ENCODE peak calls at places on chromosomes 6 and 20, in four cellular contexts. X is HEK293T, I is WTC11, U is HepG2. P is an unnamed sample.

GRCh38 chr20:50273601-50274491 is 83.2 kb downstream of the CEBPB start:
- DNase-seq in X (no peak), I (peak), U (no peak), P (no peak)

GRCh38 chr20:58349586-58349985 is 39.4 kb upstream of the VAPB start:
- DNase-seq in X (peak), I (no peak), U (no peak), P (no peak)

GRCh38 chr20:64102647-64103354 is 4.6 kb downstream of the NPBWR2 start:
- DNase-seq in X (peak), I (peak), U (no peak), P (peak)

GRCh38 chr20:62572980-62573379 is 69.3 kb upstream of the SLCO4A1 start:
- DNase-seq in X (no peak), I (no peak), U (no peak), P (no peak)

GRCh38 chr6:9499709-9500108 is 915.2 kb downstream of the TFAP2A start:
- DNase-seq in X (no peak), I (no peak), U (no peak), P (no peak)

GRCh38 chr6:149380523-149380922 is 19.5 kb upstream of the SUMO4 start:
- DNase-seq in X (no peak), I (no peak), U (no peak), P (no peak)

GRCh38 chr6:110629153-110629552 is 152.7 kb upstream of the SLC22A16 start:
- DNase-seq in X (no peak), I (no peak), U (no peak), P (no peak)

GRCh38 chr6:147103641-147104040 is 100.6 kb upstream of the STXBP5 start:
- DNase-seq in X (no peak), I (no peak), U (no peak), P (no peak)

GRCh38 chr6:147177286-147177685 is 26.9 kb upstream of the STXBP5 start:
- DNase-seq in X (no peak), I (no peak), U (no peak), P (no peak)

GRCh38 chr6:142378138-142378875 is 76.5 kb downstream of the ADGRG6 start:
- DNase-seq in X (peak), I (no peak), U (peak), P (no peak)

GRCh38 chr6:168165891-168166290 is 86.9 kb upstream of the FRMD1 start:
- DNase-seq in X (no peak), I (no peak), U (no peak), P (no peak)

GRCh38 chr20:48051810-48052491 is 266.7 kb upstream of the SULF2 start:
- DNase-seq in X (no peak), I (no peak), U (no peak), P (no peak)

GRCh38 chr6:129606664-129607063 is 103.3 kb downstream of the ARHGAP18 start:
- DNase-seq in X (no peak), I (no peak), U (no peak), P (no peak)

GRCh38 chr6:116008470-116009229 is 52.0 kb downstream of the FRK start:
- DNase-seq in X (no peak), I (no peak), U (no peak), P (no peak)

GRCh38 chr6:45922728-45923351 is 92.8 kb downstream of the CLIC5 start:
- DNase-seq in X (peak), I (peak), U (no peak), P (peak)

GRCh38 chr20:40564997-40565680 is 123.9 kb downstream of the MAFB start:
- DNase-seq in X (no peak), I (no peak), U (no peak), P (no peak)

GRCh38 chr6:13425971-13426931 is 61.1 kb downstream of the GFOD1 start:
- DNase-seq in X (no peak), I (no peak), U (no peak), P (no peak)

GRCh38 chr6:169073311-169073710 is 180.3 kb downstream of the THBS2 start:
- DNase-seq in X (no peak), I (no peak), U (no peak), P (no peak)

GRCh38 chr6:3023663-3024483 is 24.2 kb downstream of the NQO2 start:
- DNase-seq in X (peak), I (peak), U (no peak), P (peak)

GRCh38 chr6:26183581-26184408 is 96.6 kb downstream of the HFE start:
- DNase-seq in X (no peak), I (peak), U (no peak), P (no peak)

GRCh38 chr20:17856024-17856564 is 112.5 kb downstream of the SNX5 start:
- DNase-seq in X (no peak), I (no peak), U (peak), P (no peak)

GRCh38 chr20:31674895-31675827 is 37.4 kb downstream of the COX4I2 start:
- DNase-seq in X (no peak), I (no peak), U (no peak), P (peak)

GRCh38 chr6:32255212-32256153 is 31.6 kb upstream of the NOTCH4 start:
- DNase-seq in X (no peak), I (peak), U (peak), P (peak)

GRCh38 chr6:11168091-11168635 is 56.6 kb upstream of the ERVFRD-1 start:
- DNase-seq in X (no peak), I (no peak), U (no peak), P (no peak)

GRCh38 chr6:146357578-146358340 is 185.9 kb upstream of the RAB32 start:
- DNase-seq in X (no peak), I (no peak), U (no peak), P (no peak)

GRCh38 chr6:159969204-159969912 is 476 bp downstream of the IGF2R start:
- DNase-seq in X (peak), I (peak), U (no peak), P (no peak)

GRCh38 chr6:136334853-136335252 is 45.2 kb upstream of the BCLAF1 start:
- DNase-seq in X (no peak), I (peak), U (no peak), P (no peak)

GRCh38 chr6:91590191-91590590 is 1003.3 kb upstream of the MAP3K7 start:
- DNase-seq in X (no peak), I (peak), U (no peak), P (no peak)

GRCh38 chr6:87965806-87966205 is 81.8 kb upstream of the SPACA1 start:
- DNase-seq in X (no peak), I (no peak), U (no peak), P (no peak)

GRCh38 chr20:19566226-19566960 is 191.7 kb upstream of the RIN2 start:
- DNase-seq in X (no peak), I (no peak), U (no peak), P (no peak)

GRCh38 chr20:63966944-63967322 is 2.8 kb downstream of the ZNF512B start:
- DNase-seq in X (no peak), I (no peak), U (no peak), P (no peak)

GRCh38 chr20:38612921-38613320 is 11.3 kb downstream of the ARHGAP40 start:
- DNase-seq in X (no peak), I (no peak), U (no peak), P (peak)

GRCh38 chr6:31083742-31084354 is 28.5 kb downstream of the C6orf15 start:
- DNase-seq in X (peak), I (peak), U (peak), P (peak)

GRCh38 chr6:125747589-125748533 is 1.6 kb upstream of the HEY2 start:
- DNase-seq in X (peak), I (peak), U (no peak), P (peak)
- TF ChIP-seq ELF4 in X (no peak), I (no peak), U (no peak), P (no peak)

GRCh38 chr6:153312633-153313032 is 181.6 kb upstream of the RGS17 start:
- DNase-seq in X (peak), I (peak), U (peak), P (peak)
- TF ChIP-seq ELF4 in X (no peak), I (no peak), U (no peak), P (no peak)

GRCh38 chr20:8129211-8129986 is 2.7 kb upstream of the PLCB1 start:
- DNase-seq in X (no peak), I (no peak), U (peak), P (no peak)
- TF ChIP-seq ELF4 in X (no peak), I (no peak), U (no peak), P (no peak)

GRCh38 chr6:122673345-122673961 is 63.2 kb downstream of the PKIB start:
- DNase-seq in X (no peak), I (no peak), U (no peak), P (no peak)

GRCh38 chr6:122671246-122671645 is 61.0 kb downstream of the PKIB start:
- DNase-seq in X (no peak), I (no peak), U (no peak), P (no peak)

GRCh38 chr6:122666418-122666817 is 56.2 kb downstream of the PKIB start:
- DNase-seq in X (no peak), I (no peak), U (no peak), P (no peak)

GRCh38 chr6:122669418-122669817 is 59.2 kb downstream of the PKIB start:
- DNase-seq in X (no peak), I (no peak), U (no peak), P (no peak)

DNA sequence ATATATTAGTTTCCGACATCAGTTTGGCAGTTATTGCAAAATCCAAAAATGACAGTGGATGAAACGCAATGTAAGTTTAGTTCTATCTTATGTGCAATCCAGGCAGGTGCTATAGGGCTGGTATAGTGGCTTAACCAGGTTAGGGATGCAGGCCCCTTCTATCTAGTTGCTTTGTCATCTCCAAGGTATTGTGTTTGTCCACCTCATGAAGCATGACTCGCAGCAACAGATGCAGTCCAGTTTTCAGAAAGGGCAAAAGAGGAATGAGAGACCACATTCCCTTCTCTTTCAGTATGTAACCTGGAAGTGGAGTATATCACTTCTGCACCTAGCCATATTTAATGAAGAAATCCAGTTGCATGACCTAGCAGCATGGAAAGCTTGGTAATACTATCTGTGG is 59.7 kb downstream of the PKIB start:
- DNase-seq in X (no peak), I (no peak), U (no peak), P (no peak)
- TF ChIP-seq ELF4 in X (no peak), I (no peak), U (no peak), P (no peak)

DNA sequence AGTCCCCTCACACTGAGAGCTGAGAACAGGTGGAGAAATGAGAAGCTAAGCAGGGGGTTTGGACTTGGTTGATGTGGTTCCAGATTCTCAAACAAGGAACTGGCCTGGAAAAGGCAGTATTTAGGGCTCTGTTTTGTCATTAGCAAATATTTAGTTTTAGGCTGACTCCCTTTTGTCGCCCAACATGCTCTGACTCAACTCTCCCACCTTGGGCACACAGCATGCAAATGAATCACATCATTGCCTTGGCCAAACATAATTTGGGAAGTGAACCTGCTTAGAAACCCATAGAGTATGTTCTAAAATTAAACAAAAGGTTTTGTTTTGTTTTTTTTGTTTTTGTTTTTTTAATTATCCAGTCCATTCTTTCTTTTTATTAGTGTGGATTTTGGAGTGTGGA is 9.5 kb upstream of the UQCC2 start:
- DNase-seq in X (no peak), I (no peak), U (no peak), P (no peak)
- TF ChIP-seq ELF4 in X (no peak), I (no peak), U (no peak), P (no peak)

GRCh38 chr20:10741060-10741459 is 67.3 kb upstream of the JAG1 start:
- DNase-seq in X (no peak), I (no peak), U (no peak), P (no peak)
- TF ChIP-seq ELF4 in X (no peak), I (no peak), U (no peak), P (no peak)

GRCh38 chr6:50851269-50851847 is 32.7 kb downstream of the TFAP2B start:
- DNase-seq in X (no peak), I (no peak), U (no peak), P (no peak)

GRCh38 chr6:50849781-50850180 is 31.1 kb downstream of the TFAP2B start:
- DNase-seq in X (no peak), I (peak), U (no peak), P (no peak)

GRCh38 chr6:50849016-50849748 is 30.5 kb downstream of the TFAP2B start:
- DNase-seq in X (no peak), I (peak), U (no peak), P (no peak)

GRCh38 chr6:50850223-50850751 is 31.6 kb downstream of the TFAP2B start:
- DNase-seq in X (no peak), I (peak), U (no peak), P (no peak)

GRCh38 chr6:50850860-50851259 is 32.2 kb downstream of the TFAP2B start:
- DNase-seq in X (no peak), I (peak), U (no peak), P (no peak)
- TF ChIP-seq ELF4 in X (no peak), I (no peak), U (no peak), P (no peak)

DNA sequence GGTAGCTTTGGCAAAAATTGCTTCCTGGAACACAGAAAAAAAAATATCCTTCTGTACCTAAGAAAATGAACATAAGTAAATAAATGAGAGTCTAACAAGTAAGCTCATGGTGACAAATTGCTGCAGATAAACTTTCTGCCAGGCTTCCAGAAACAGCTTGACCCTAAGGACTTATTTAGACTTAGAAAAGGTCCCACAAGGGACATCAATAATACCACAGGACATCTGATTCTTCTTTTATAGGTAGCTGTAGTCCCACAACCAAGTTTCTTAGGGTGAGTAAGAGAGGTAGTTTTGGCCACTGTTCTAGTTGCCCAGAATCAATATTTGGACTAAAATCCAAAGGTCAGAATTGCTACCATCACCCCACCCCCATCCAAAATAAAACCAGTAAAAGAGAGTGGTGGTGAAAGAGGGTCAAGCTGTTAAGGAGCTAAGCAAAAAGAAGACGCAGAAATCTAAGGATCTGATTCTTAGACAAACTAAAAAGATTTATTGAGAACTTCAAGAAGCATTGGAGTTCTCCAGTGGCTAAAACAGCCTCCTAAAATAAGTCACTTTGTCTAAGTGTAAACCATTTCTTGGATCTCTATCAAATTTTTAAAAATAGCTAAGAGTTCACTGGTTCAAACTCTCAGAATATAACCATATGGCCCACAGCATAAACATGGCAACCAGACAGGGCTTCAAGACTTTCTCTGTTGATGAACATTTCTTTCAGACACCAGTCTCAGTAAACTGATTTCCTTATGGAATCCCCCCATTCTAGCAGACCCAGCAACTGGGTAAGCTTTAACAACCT is 180.6 kb downstream of the PTPRK start:
- DNase-seq in X (no peak), I (no peak), U (peak), P (no peak)
- TF ChIP-seq ELF4 in X (no peak), I (no peak), U (no peak), P (no peak)

GRCh38 chr6:108254436-108255410 is 6.1 kb downstream of the SNX3 start:
- DNase-seq in X (no peak), I (no peak), U (no peak), P (no peak)

GRCh38 chr6:108247965-108248536 is 12.8 kb downstream of the SNX3 start:
- DNase-seq in X (no peak), I (no peak), U (no peak), P (no peak)

GRCh38 chr6:108252055-108252454 is 8.8 kb downstream of the SNX3 start:
- DNase-seq in X (no peak), I (no peak), U (no peak), P (no peak)

GRCh38 chr6:108251252-108251651 is 9.6 kb downstream of the SNX3 start:
- DNase-seq in X (no peak), I (no peak), U (no peak), P (no peak)

DNA sequence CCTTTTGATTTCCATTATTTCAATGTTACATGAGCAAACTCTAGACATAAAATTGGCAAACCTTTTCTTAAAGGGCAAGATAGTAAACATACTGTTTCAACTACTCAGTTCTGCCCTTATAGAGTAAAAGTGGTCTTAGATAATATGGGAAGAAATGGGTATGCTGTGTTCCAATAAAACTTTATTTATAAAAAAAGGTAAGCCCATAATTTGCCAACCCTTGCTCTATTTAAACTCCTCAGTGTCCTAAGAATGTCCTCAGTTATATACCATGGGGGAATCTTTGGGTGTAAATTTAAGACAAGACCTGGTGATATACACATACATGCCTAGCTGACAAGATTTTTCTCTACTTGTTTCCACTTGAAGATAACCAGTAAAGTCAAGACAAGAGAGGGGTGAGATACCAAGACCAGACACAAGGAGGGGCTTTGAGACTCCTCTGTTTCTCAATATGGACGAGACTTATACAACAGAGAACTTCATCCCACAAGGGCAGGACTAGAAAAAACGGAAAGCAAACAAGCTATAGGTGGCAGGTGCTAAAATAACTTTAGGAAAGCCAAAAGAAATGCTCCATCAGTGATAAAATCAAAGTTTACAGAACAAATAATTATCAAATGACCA is 10.5 kb downstream of the SNX3 start:
- DNase-seq in X (peak), I (peak), U (no peak), P (peak)
- TF ChIP-seq ELF4 in X (no peak), I (no peak), U (no peak), P (no peak)

GRCh38 chr20:36284751-36285150 is 21.4 kb upstream of the DLGAP4 start:
- DNase-seq in X (no peak), I (no peak), U (no peak), P (no peak)
- TF ChIP-seq ELF4 in X (no peak), I (no peak), U (no peak), P (no peak)

P was measured in K562.